ENCODE peak calls at places on chromosomes 2 and 18, in five cellular contexts. One of them, this sample, is unnamed.

GRCh38 chr2:222440670-222441422 is 16.5 kb downstream of the SGPP2 start:
- DNase-seq in lower lobe of right lung: no peak
- DNase-seq in left lung: no peak
- DNase-seq in psoas muscle: no peak
- DNase-seq in OCI-LY7: no peak
- DNase-seq in this sample: no peak

GRCh38 chr2:6372317-6372903 is 493.3 kb downstream of the CMPK2 start:
- DNase-seq in lower lobe of right lung: no peak
- DNase-seq in left lung: no peak
- DNase-seq in psoas muscle: no peak
- DNase-seq in OCI-LY7: no peak
- DNase-seq in this sample: no peak

GRCh38 chr2:240800241-240800640 is 19.8 kb downstream of the KIF1A start:
- DNase-seq in lower lobe of right lung: peak
- DNase-seq in left lung: peak
- DNase-seq in psoas muscle: peak
- DNase-seq in OCI-LY7: no peak
- DNase-seq in this sample: no peak

GRCh38 chr2:178155524-178155923 is 38.8 kb upstream of the OSBPL6 start:
- DNase-seq in lower lobe of right lung: no peak
- DNase-seq in left lung: no peak
- DNase-seq in psoas muscle: no peak
- DNase-seq in OCI-LY7: no peak
- DNase-seq in this sample: no peak

GRCh38 chr2:216636570-216637450 is 3.6 kb downstream of the IGFBP2 start:
- DNase-seq in lower lobe of right lung: peak
- DNase-seq in left lung: no peak
- DNase-seq in psoas muscle: no peak
- DNase-seq in OCI-LY7: no peak
- DNase-seq in this sample: peak

GRCh38 chr2:151922845-151923666 is 94.8 kb upstream of the ARL5A start:
- DNase-seq in lower lobe of right lung: peak
- DNase-seq in left lung: peak
- DNase-seq in psoas muscle: peak
- DNase-seq in OCI-LY7: no peak
- DNase-seq in this sample: no peak

GRCh38 chr2:74391209-74391579 is 11.1 kb upstream of the DCTN1 start:
- DNase-seq in lower lobe of right lung: no peak
- DNase-seq in left lung: no peak
- DNase-seq in psoas muscle: no peak
- DNase-seq in OCI-LY7: no peak
- DNase-seq in this sample: no peak

GRCh38 chr2:54767921-54768320 is 44.5 kb downstream of the EML6 start:
- DNase-seq in lower lobe of right lung: no peak
- DNase-seq in left lung: no peak
- DNase-seq in psoas muscle: no peak
- DNase-seq in OCI-LY7: peak
- DNase-seq in this sample: no peak

GRCh38 chr2:80896576-80896975 is 592.0 kb upstream of the LRRTM1 start:
- DNase-seq in lower lobe of right lung: no peak
- DNase-seq in left lung: peak
- DNase-seq in psoas muscle: no peak
- DNase-seq in OCI-LY7: peak
- DNase-seq in this sample: no peak

GRCh38 chr2:195573314-195573713 is 83.7 kb upstream of the SLC39A10 start:
- DNase-seq in lower lobe of right lung: no peak
- DNase-seq in left lung: no peak
- DNase-seq in psoas muscle: no peak
- DNase-seq in OCI-LY7: no peak
- DNase-seq in this sample: no peak

GRCh38 chr2:69012310-69013122 is 463 bp upstream of the ANTXR1 start:
- DNase-seq in lower lobe of right lung: peak
- DNase-seq in left lung: peak
- DNase-seq in psoas muscle: peak
- DNase-seq in OCI-LY7: peak
- DNase-seq in this sample: no peak

GRCh38 chr2:224968051-224968450 is 74.2 kb downstream of the DOCK10 start:
- DNase-seq in lower lobe of right lung: no peak
- DNase-seq in left lung: no peak
- DNase-seq in psoas muscle: no peak
- DNase-seq in OCI-LY7: no peak
- DNase-seq in this sample: no peak

GRCh38 chr2:89767581-89768435 is 1076.3 kb downstream of the RPIA start:
- DNase-seq in lower lobe of right lung: peak
- DNase-seq in left lung: peak
- DNase-seq in psoas muscle: no peak
- DNase-seq in OCI-LY7: no peak
- DNase-seq in this sample: peak

GRCh38 chr2:1995584-1995983 is 251.3 kb upstream of the PXDN start:
- DNase-seq in lower lobe of right lung: no peak
- DNase-seq in left lung: no peak
- DNase-seq in psoas muscle: no peak
- DNase-seq in OCI-LY7: no peak
- DNase-seq in this sample: no peak

GRCh38 chr2:240739797-240740196 is 48.1 kb downstream of the AQP12A start:
- DNase-seq in lower lobe of right lung: no peak
- DNase-seq in left lung: no peak
- DNase-seq in psoas muscle: no peak
- DNase-seq in OCI-LY7: no peak
- DNase-seq in this sample: no peak

GRCh38 chr2:85472265-85472664 is 53.8 kb downstream of the SH2D6 start:
- DNase-seq in lower lobe of right lung: no peak
- DNase-seq in left lung: no peak
- DNase-seq in psoas muscle: no peak
- DNase-seq in OCI-LY7: no peak
- DNase-seq in this sample: no peak

GRCh38 chr2:47528874-47529273 is 125.9 kb downstream of the MSH2 start:
- DNase-seq in lower lobe of right lung: no peak
- DNase-seq in left lung: no peak
- DNase-seq in psoas muscle: no peak
- DNase-seq in OCI-LY7: no peak
- DNase-seq in this sample: no peak

GRCh38 chr18:69795785-69796184 is 151.9 kb downstream of the CD226 start:
- DNase-seq in lower lobe of right lung: no peak
- DNase-seq in left lung: no peak
- DNase-seq in psoas muscle: no peak
- DNase-seq in OCI-LY7: no peak
- DNase-seq in this sample: no peak

GRCh38 chr2:219155054-219155644 is 5.5 kb downstream of the NHEJ1 start:
- DNase-seq in lower lobe of right lung: no peak
- DNase-seq in left lung: no peak
- DNase-seq in psoas muscle: no peak
- DNase-seq in OCI-LY7: peak
- DNase-seq in this sample: no peak

GRCh38 chr18:79374408-79375171 is 21.1 kb upstream of the NFATC1 start:
- DNase-seq in lower lobe of right lung: no peak
- DNase-seq in left lung: no peak
- DNase-seq in psoas muscle: no peak
- DNase-seq in OCI-LY7: no peak
- DNase-seq in this sample: no peak

GRCh38 chr2:14263053-14263452 is 369.5 kb upstream of the LRATD1 start:
- DNase-seq in lower lobe of right lung: no peak
- DNase-seq in left lung: no peak
- DNase-seq in psoas muscle: no peak
- DNase-seq in OCI-LY7: no peak
- DNase-seq in this sample: no peak

GRCh38 chr2:54559593-54560145 is 103.5 kb downstream of the SPTBN1 start:
- DNase-seq in lower lobe of right lung: no peak
- DNase-seq in left lung: peak
- DNase-seq in psoas muscle: no peak
- DNase-seq in OCI-LY7: peak
- DNase-seq in this sample: no peak

GRCh38 chr2:190515687-190516086 is 18.8 kb downstream of the NEMP2 start:
- DNase-seq in lower lobe of right lung: no peak
- DNase-seq in left lung: no peak
- DNase-seq in psoas muscle: no peak
- DNase-seq in OCI-LY7: no peak
- DNase-seq in this sample: no peak

GRCh38 chr2:207772081-207772843 is 2.6 kb upstream of the FZD5 start:
- DNase-seq in lower lobe of right lung: no peak
- DNase-seq in left lung: no peak
- DNase-seq in psoas muscle: no peak
- DNase-seq in OCI-LY7: no peak
- DNase-seq in this sample: no peak

GRCh38 chr2:192051533-192051932 is 143.2 kb downstream of the TMEFF2 start:
- DNase-seq in lower lobe of right lung: no peak
- DNase-seq in left lung: no peak
- DNase-seq in psoas muscle: no peak
- DNase-seq in OCI-LY7: no peak
- DNase-seq in this sample: no peak

GRCh38 chr2:9809064-9809356 is 34.3 kb upstream of the TAF1B start:
- DNase-seq in lower lobe of right lung: no peak
- DNase-seq in left lung: no peak
- DNase-seq in psoas muscle: no peak
- DNase-seq in OCI-LY7: no peak
- DNase-seq in this sample: peak

GRCh38 chr18:63022429-63023022 is 297.0 kb downstream of the BCL2 start:
- DNase-seq in lower lobe of right lung: no peak
- DNase-seq in left lung: peak
- DNase-seq in psoas muscle: no peak
- DNase-seq in OCI-LY7: no peak
- DNase-seq in this sample: no peak

GRCh38 chr2:130873700-130874346 is 37.1 kb downstream of the ARHGEF4 start:
- DNase-seq in lower lobe of right lung: peak
- DNase-seq in left lung: no peak
- DNase-seq in psoas muscle: peak
- DNase-seq in OCI-LY7: peak
- DNase-seq in this sample: no peak

GRCh38 chr2:119683717-119684443 is 4.9 kb downstream of the TMEM177 start:
- DNase-seq in lower lobe of right lung: no peak
- DNase-seq in left lung: no peak
- DNase-seq in psoas muscle: no peak
- DNase-seq in OCI-LY7: no peak
- DNase-seq in this sample: no peak

GRCh38 chr18:37282386-37283037 is 283.1 kb downstream of the CELF4 start:
- DNase-seq in lower lobe of right lung: no peak
- DNase-seq in left lung: peak
- DNase-seq in psoas muscle: no peak
- DNase-seq in OCI-LY7: no peak
- DNase-seq in this sample: no peak
- TF ChIP-seq CTCF in lower lobe of right lung: no peak
- TF ChIP-seq CTCF in left lung: no peak
- TF ChIP-seq CTCF in psoas muscle: peak
- TF ChIP-seq CTCF in OCI-LY7: peak
- TF ChIP-seq CTCF in this sample: peak

DNA sequence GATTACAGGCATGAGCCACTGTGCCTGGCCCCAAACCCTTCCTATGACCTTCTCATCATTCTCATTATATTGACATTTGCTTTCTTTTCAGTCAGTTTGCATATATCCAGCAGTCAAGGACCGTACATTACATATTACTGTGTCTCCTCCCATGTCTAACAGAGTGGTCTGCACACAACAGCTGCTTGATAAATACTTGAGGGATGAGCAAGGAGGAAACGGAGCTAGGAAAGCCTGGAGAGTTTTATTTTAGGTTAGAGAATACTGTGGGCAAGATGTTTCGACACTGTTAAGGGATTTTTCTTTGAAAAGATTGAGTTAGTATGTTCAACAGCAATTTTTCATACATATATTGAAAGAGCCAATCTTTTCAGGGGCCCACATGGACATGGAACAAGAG is 76.2 kb upstream of the CHRNA1 start:
- DNase-seq in lower lobe of right lung: no peak
- DNase-seq in left lung: no peak
- DNase-seq in psoas muscle: no peak
- DNase-seq in OCI-LY7: no peak
- DNase-seq in this sample: no peak
- H3K27ac ChIP-seq in lower lobe of right lung: no peak
- H3K27ac ChIP-seq in left lung: no peak
- H3K27ac ChIP-seq in psoas muscle: no peak
- H3K27ac ChIP-seq in OCI-LY7: no peak
- H3K27ac ChIP-seq in this sample: no peak

DNA sequence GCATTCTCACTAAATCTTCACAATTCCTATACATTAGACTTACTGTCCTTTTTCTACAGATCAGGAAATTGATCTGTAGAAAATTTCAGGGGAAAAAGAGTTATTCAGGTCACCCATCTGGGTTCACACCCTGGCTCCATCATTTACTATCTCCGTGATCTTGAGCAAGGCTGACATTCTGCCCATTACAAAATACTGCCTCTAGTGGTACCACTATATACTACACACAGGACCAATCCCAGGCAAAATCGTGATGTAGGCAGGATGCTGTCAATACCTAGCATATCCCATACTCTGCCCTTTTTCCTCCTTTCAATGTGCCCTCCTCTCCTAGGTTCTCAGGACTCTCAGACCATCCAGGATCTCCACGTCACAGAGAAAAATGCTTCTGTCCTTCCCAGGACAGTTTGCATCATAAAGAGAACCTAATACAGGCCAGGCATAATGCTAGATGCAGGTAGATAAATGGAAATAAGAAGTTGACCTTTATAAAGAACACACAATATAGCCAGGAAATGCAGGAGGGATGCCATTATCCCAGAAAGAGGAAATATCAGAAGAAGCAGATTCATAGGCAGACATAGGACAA is 101.9 kb downstream of the CDH20 start:
- DNase-seq in lower lobe of right lung: no peak
- DNase-seq in left lung: no peak
- DNase-seq in psoas muscle: no peak
- DNase-seq in OCI-LY7: peak
- DNase-seq in this sample: no peak
- TF ChIP-seq CTCF in lower lobe of right lung: peak
- TF ChIP-seq CTCF in left lung: peak
- TF ChIP-seq CTCF in psoas muscle: no peak
- TF ChIP-seq CTCF in OCI-LY7: peak
- TF ChIP-seq CTCF in this sample: peak

GRCh38 chr2:233839447-233839820 is 14.9 kb downstream of the HJURP start:
- DNase-seq in lower lobe of right lung: no peak
- DNase-seq in left lung: no peak
- DNase-seq in psoas muscle: no peak
- DNase-seq in OCI-LY7: no peak
- DNase-seq in this sample: no peak

GRCh38 chr2:233836359-233836758 is 18.0 kb downstream of the HJURP start:
- DNase-seq in lower lobe of right lung: no peak
- DNase-seq in left lung: no peak
- DNase-seq in psoas muscle: no peak
- DNase-seq in OCI-LY7: no peak
- DNase-seq in this sample: no peak

GRCh38 chr2:233838726-233839446 is 15.4 kb downstream of the HJURP start:
- DNase-seq in lower lobe of right lung: no peak
- DNase-seq in left lung: no peak
- DNase-seq in psoas muscle: no peak
- DNase-seq in OCI-LY7: no peak
- DNase-seq in this sample: no peak

GRCh38 chr2:233837694-233838229 is 16.6 kb downstream of the HJURP start:
- DNase-seq in lower lobe of right lung: no peak
- DNase-seq in left lung: no peak
- DNase-seq in psoas muscle: no peak
- DNase-seq in OCI-LY7: no peak
- DNase-seq in this sample: no peak

DNA sequence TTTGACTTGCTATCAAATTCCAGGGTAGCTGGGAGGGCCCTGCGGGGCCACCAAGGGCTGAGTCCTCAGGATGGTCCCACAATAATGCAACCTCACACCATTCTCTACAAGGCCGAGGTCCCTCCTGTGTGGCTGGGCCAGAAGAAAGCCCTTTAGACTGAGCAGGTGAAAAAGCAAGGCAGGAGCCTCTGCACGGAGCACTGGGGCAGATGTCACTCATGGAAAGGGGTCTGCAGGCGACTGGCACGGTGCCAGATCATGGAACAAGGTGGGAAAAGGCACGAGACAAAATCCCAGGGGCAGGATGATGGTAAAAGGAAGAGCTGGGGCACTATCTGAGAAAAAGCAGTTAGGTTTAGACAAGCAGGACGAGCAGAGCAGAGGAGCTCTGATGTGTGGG is 16.1 kb downstream of the HJURP start:
- DNase-seq in lower lobe of right lung: no peak
- DNase-seq in left lung: no peak
- DNase-seq in psoas muscle: no peak
- DNase-seq in OCI-LY7: no peak
- DNase-seq in this sample: no peak
- H3K27ac ChIP-seq in lower lobe of right lung: no peak
- H3K27ac ChIP-seq in left lung: no peak
- H3K27ac ChIP-seq in psoas muscle: no peak
- H3K27ac ChIP-seq in OCI-LY7: no peak
- H3K27ac ChIP-seq in this sample: no peak

This sample was measured in RWPE2.